ENCODE peak calls at places on chromosomes 16 and 17, in six cellular contexts. I is endodermal cell, A is upper lobe of right lung, C is psoas muscle, B is astrocyte of the cerebellum, E is ovary. H is an unnamed sample.

GRCh38 chr17:56570199-56570598 is 23.3 kb upstream of the NOG start:
- DNase-seq in C (no peak), I (no peak), E (no peak), A (no peak), B (no peak), H (no peak)

GRCh38 chr17:28657756-28658155 is 4.0 kb downstream of the SDF2 start:
- DNase-seq in C (no peak), B (no peak), I (no peak), E (no peak), A (no peak), H (no peak)

GRCh38 chr17:81488276-81488860 is 24.2 kb downstream of the ACTG1 start:
- DNase-seq in B (no peak), C (peak; percentile 49), I (no peak), A (no peak), E (peak; percentile 60), H (no peak)

GRCh38 chr17:63831505-63831904 is 4.0 kb upstream of the FTSJ3 start:
- DNase-seq in A (no peak), C (no peak), E (no peak), B (no peak), I (no peak), H (no peak)

GRCh38 chr16:51237861-51238378 is 86.8 kb upstream of the SALL1 start:
- DNase-seq in B (no peak), I (peak; percentile 77), E (no peak), A (no peak), C (no peak), H (no peak)

GRCh38 chr16:69834817-69835477 is 72.8 kb downstream of the WWP2 start:
- DNase-seq in I (no peak), E (no peak), C (no peak), A (no peak), B (no peak), H (no peak)

GRCh38 chr17:81556863-81557262 is 4.7 kb upstream of the FAAP100 start:
- DNase-seq in I (no peak), A (no peak), C (no peak), E (no peak), B (no peak), H (no peak)

GRCh38 chr17:16415031-16415924 is at the start of gene TRPV2:
- DNase-seq in B (no peak), C (no peak), A (peak; percentile 75), E (no peak), I (peak; percentile 92), H (no peak)

GRCh38 chr16:57694556-57695377 is at the start of gene DRC7:
- DNase-seq in E (no peak), B (no peak), A (no peak), C (no peak), I (peak; percentile 89), H (no peak)

GRCh38 chr16:85888405-85889331 is 10.3 kb upstream of the IRF8 start:
- DNase-seq in I (no peak), E (no peak), A (no peak), B (no peak), C (no peak), H (no peak)

GRCh38 chr17:49210158-49211029 is at the start of the genes ABI3 and GNGT2:
- DNase-seq in E (peak; percentile 52), B (no peak), A (no peak), C (peak; percentile 43), I (peak; percentile 87), H (no peak)

GRCh38 chr17:74340470-74341023 is 14.5 kb downstream of the KIF19 start:
- DNase-seq in C (no peak), I (no peak), A (no peak), B (no peak), E (no peak), H (no peak)

GRCh38 chr17:50845260-50846147 is 10.1 kb downstream of the WFIKKN2 start:
- DNase-seq in I (peak; percentile 64), B (no peak), C (peak; percentile 60), E (no peak), A (no peak), H (no peak)

GRCh38 chr17:28497931-28498330 is 8.2 kb upstream of the FOXN1 start:
- DNase-seq in E (no peak), A (no peak), I (peak; percentile 84), C (no peak), B (no peak), H (peak; percentile 94)

GRCh38 chr17:61140386-61140785 is 259.3 kb upstream of the TBX2 start:
- DNase-seq in B (no peak), I (no peak), E (no peak), C (no peak), A (no peak), H (no peak)

GRCh38 chr17:2598166-2598565 is 4.7 kb downstream of the PAFAH1B1 start:
- DNase-seq in A (no peak), B (peak; percentile 67), C (no peak), I (peak; percentile 21), E (no peak), H (no peak)

GRCh38 chr17:61416540-61417363 is 17.1 kb downstream of the TBX2 start:
- DNase-seq in I (peak; percentile 100), E (peak; percentile 87), B (peak; percentile 53), A (peak; percentile 92), C (peak; percentile 91), H (peak; percentile 70)

GRCh38 chr17:2237521-2237921 is 66.1 kb downstream of the SMG6 start:
- DNase-seq in A (no peak), I (no peak), B (peak; percentile 86), E (peak; percentile 81), C (peak; percentile 65), H (no peak)

GRCh38 chr16:83978401-83978904 is 10.4 kb downstream of the NECAB2 start:
- DNase-seq in I (no peak), B (no peak), E (no peak), C (no peak), A (no peak), H (no peak)

GRCh38 chr16:67396159-67396774 is 3.0 kb upstream of the TPPP3 start:
- DNase-seq in I (peak; percentile 94), E (peak; percentile 59), A (peak; percentile 85), B (no peak), C (peak; percentile 81), H (no peak)

GRCh38 chr17:63433746-63434591 is 12.1 kb downstream of the CYB561 start:
- DNase-seq in I (no peak), B (peak; percentile 89), A (no peak), E (peak; percentile 81), C (peak; percentile 87), H (no peak)

GRCh38 chr17:14307560-14308024 is 6.7 kb downstream of the HS3ST3B1 start:
- DNase-seq in C (no peak), B (no peak), E (no peak), I (no peak), A (no peak), H (no peak)

GRCh38 chr17:34499576-34499975 is 79.8 kb upstream of the TMEM132E start:
- DNase-seq in C (no peak), A (no peak), B (peak; percentile 6), E (no peak), I (peak; percentile 91), H (peak; percentile 31)

GRCh38 chr17:17401271-17401781 is 75.5 kb upstream of the MED9 start:
- DNase-seq in A (no peak), I (peak; percentile 86), E (no peak), B (no peak), C (no peak), H (no peak)

GRCh38 chr16:49632111-49632797 is 223.7 kb downstream of the ZNF423 start:
- DNase-seq in A (no peak), E (no peak), C (no peak), B (no peak), I (peak; percentile 29), H (no peak)

GRCh38 chr16:88600539-88600896 is 30.3 kb downstream of the ZC3H18 start:
- DNase-seq in I (no peak), E (no peak), B (no peak), A (no peak), C (no peak), H (no peak)

GRCh38 chr17:3497101-3497500 is 21.3 kb downstream of the ASPA start:
- DNase-seq in E (no peak), B (no peak), A (no peak), C (no peak), I (no peak), H (no peak)

GRCh38 chr17:65078441-65079160 is 22.1 kb upstream of the GNA13 start:
- DNase-seq in B (peak; percentile 50), E (no peak), C (no peak), I (no peak), A (no peak), H (no peak)

GRCh38 chr17:65072577-65073178 is 16.1 kb upstream of the GNA13 start:
- DNase-seq in C (no peak), B (no peak), E (no peak), I (no peak), A (no peak), H (no peak)

GRCh38 chr17:65071861-65072260 is 15.3 kb upstream of the GNA13 start:
- DNase-seq in B (no peak), E (no peak), I (no peak), C (no peak), A (no peak), H (no peak)

GRCh38 chr17:65070620-65071019 is 14.1 kb upstream of the GNA13 start:
- DNase-seq in E (no peak), C (no peak), B (no peak), A (no peak), I (no peak), H (no peak)

GRCh38 chr17:65074778-65075250 is 18.3 kb upstream of the GNA13 start:
- DNase-seq in I (peak; percentile 62), C (peak; percentile 32), E (peak; percentile 88), A (peak; percentile 68), B (no peak), H (no peak)
- TF ChIP-seq CTCF in I (no peak), C (no peak), E (no peak), A (no peak), B (no peak), H (no peak)

DNA sequence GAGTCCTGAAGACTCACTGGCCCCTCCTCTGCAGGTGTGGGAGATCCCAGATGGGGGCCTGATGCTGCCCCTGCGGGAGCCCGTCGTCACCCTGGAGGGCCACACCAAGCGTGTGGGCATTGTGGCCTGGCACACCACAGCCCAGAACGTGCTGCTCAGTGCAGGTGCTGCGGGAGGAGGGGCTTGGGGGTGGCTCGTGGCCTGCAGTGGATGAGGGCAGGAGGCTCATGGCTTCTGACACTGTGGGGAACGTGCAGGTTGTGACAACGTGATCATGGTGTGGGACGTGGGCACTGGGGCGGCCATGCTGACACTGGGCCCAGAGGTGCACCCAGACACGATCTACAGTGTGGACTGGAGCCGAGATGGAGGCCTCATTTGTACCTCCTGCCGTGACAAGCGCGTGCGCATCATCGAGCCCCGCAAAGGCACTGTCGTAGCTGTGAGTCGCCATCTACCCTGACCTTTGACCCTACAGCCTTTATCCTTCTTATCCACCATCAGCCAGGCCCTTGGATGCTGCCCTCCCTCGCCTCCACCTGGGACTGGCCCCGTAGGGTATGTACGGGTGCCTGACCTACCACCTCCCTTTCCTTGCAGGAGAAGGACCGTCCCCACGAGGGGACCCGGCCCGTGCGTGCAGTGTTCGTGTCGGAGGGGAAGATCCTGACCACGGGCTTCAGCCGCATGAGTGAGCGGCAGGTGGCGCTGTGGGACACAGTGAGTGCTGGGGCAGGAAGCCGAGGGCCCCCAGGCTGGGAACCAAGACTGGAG is 3.6 kb downstream of the CORO1A start:
- DNase-seq in C (peak; percentile 78), B (no peak), E (peak; percentile 71), A (peak; percentile 89), I (peak; percentile 93), H (no peak)
- TF ChIP-seq CTCF in C (peak; percentile 49), B (peak; percentile 63), E (peak; percentile 18), A (peak; percentile 73), I (peak; percentile 95), H (peak; percentile 27)

GRCh38 chr17:80361495-80362220 is 53.3 kb upstream of the ENDOV start:
- DNase-seq in A (no peak), E (peak; percentile 56), I (peak; percentile 93), B (no peak), C (no peak), H (no peak)
- TF ChIP-seq CTCF in A (peak; percentile 26), E (no peak), I (peak; percentile 82), B (peak; percentile 42), C (peak; percentile 18), H (peak; percentile 16)

GRCh38 chr16:53546988-53547391 is 44.0 kb upstream of the AKTIP start:
- DNase-seq in C (no peak), A (no peak), B (no peak), E (no peak), I (peak; percentile 92), H (no peak)
- TF ChIP-seq CTCF in C (no peak), A (peak; percentile 4), B (peak; percentile 16), E (no peak), I (peak; percentile 87), H (peak; percentile 31)

H was measured in LNCaP clone FGC.